ENCODE peak calls at places on chromosomes 12 and 14, in eight cellular contexts. One of them, this sample, is unnamed.

GRCh38 chr12:43318002-43318401 is 234.0 kb downstream of the ADAMTS20 start:
- DNase-seq in C1 segment of cervical spinal cord: no peak
- DNase-seq in CD4-positive, alpha-beta T cell: no peak
- DNase-seq in RPMI7951: no peak
- DNase-seq in uterus: no peak
- DNase-seq in T-helper 1 cell: no peak
- DNase-seq in stimulated activated CD4-positive, alpha-beta T cell treated with anti-CD3 and anti-CD28 coated beads, Interleukin-1b, Interleukin-23, amount 100 ng/mL, for 24 hours: no peak
- DNase-seq in effector memory CD8-positive, alpha-beta T cell: no peak
- DNase-seq in this sample: no peak

GRCh38 chr14:52950410-52950897 is 396 bp downstream of the FERMT2 start:
- DNase-seq in RPMI7951: peak
- DNase-seq in effector memory CD8-positive, alpha-beta T cell: peak
- DNase-seq in C1 segment of cervical spinal cord: peak
- DNase-seq in T-helper 1 cell: no peak
- DNase-seq in CD4-positive, alpha-beta T cell: no peak
- DNase-seq in stimulated activated CD4-positive, alpha-beta T cell treated with anti-CD3 and anti-CD28 coated beads, Interleukin-1b, Interleukin-23, amount 100 ng/mL, for 24 hours: no peak
- DNase-seq in uterus: peak
- DNase-seq in this sample: peak

GRCh38 chr14:74552623-74553022 is 59.1 kb downstream of the ISCA2 start:
- DNase-seq in uterus: peak
- DNase-seq in RPMI7951: peak
- DNase-seq in CD4-positive, alpha-beta T cell: no peak
- DNase-seq in effector memory CD8-positive, alpha-beta T cell: no peak
- DNase-seq in T-helper 1 cell: no peak
- DNase-seq in stimulated activated CD4-positive, alpha-beta T cell treated with anti-CD3 and anti-CD28 coated beads, Interleukin-1b, Interleukin-23, amount 100 ng/mL, for 24 hours: no peak
- DNase-seq in C1 segment of cervical spinal cord: no peak
- DNase-seq in this sample: no peak

GRCh38 chr12:80937391-80938238 is at the start of gene LIN7A:
- DNase-seq in T-helper 1 cell: no peak
- DNase-seq in effector memory CD8-positive, alpha-beta T cell: no peak
- DNase-seq in uterus: peak
- DNase-seq in C1 segment of cervical spinal cord: peak
- DNase-seq in stimulated activated CD4-positive, alpha-beta T cell treated with anti-CD3 and anti-CD28 coated beads, Interleukin-1b, Interleukin-23, amount 100 ng/mL, for 24 hours: no peak
- DNase-seq in CD4-positive, alpha-beta T cell: no peak
- DNase-seq in RPMI7951: no peak
- DNase-seq in this sample: peak

GRCh38 chr14:91004987-91005386 is 55.5 kb downstream of the RPS6KA5 start:
- DNase-seq in C1 segment of cervical spinal cord: no peak
- DNase-seq in RPMI7951: no peak
- DNase-seq in T-helper 1 cell: no peak
- DNase-seq in stimulated activated CD4-positive, alpha-beta T cell treated with anti-CD3 and anti-CD28 coated beads, Interleukin-1b, Interleukin-23, amount 100 ng/mL, for 24 hours: no peak
- DNase-seq in CD4-positive, alpha-beta T cell: no peak
- DNase-seq in effector memory CD8-positive, alpha-beta T cell: no peak
- DNase-seq in uterus: no peak
- DNase-seq in this sample: no peak

GRCh38 chr12:54601841-54602240 is 13.4 kb upstream of the PPP1R1A start:
- DNase-seq in uterus: no peak
- DNase-seq in C1 segment of cervical spinal cord: no peak
- DNase-seq in CD4-positive, alpha-beta T cell: no peak
- DNase-seq in T-helper 1 cell: no peak
- DNase-seq in RPMI7951: peak
- DNase-seq in stimulated activated CD4-positive, alpha-beta T cell treated with anti-CD3 and anti-CD28 coated beads, Interleukin-1b, Interleukin-23, amount 100 ng/mL, for 24 hours: no peak
- DNase-seq in effector memory CD8-positive, alpha-beta T cell: no peak
- DNase-seq in this sample: no peak

GRCh38 chr12:115378296-115378695 is 694.3 kb upstream of the TBX3 start:
- DNase-seq in CD4-positive, alpha-beta T cell: no peak
- DNase-seq in uterus: no peak
- DNase-seq in C1 segment of cervical spinal cord: no peak
- DNase-seq in RPMI7951: no peak
- DNase-seq in effector memory CD8-positive, alpha-beta T cell: no peak
- DNase-seq in stimulated activated CD4-positive, alpha-beta T cell treated with anti-CD3 and anti-CD28 coated beads, Interleukin-1b, Interleukin-23, amount 100 ng/mL, for 24 hours: no peak
- DNase-seq in T-helper 1 cell: no peak
- DNase-seq in this sample: no peak

GRCh38 chr12:65100140-65100539 is 21.0 kb downstream of the WIF1 start:
- DNase-seq in CD4-positive, alpha-beta T cell: no peak
- DNase-seq in T-helper 1 cell: no peak
- DNase-seq in uterus: no peak
- DNase-seq in C1 segment of cervical spinal cord: no peak
- DNase-seq in effector memory CD8-positive, alpha-beta T cell: no peak
- DNase-seq in stimulated activated CD4-positive, alpha-beta T cell treated with anti-CD3 and anti-CD28 coated beads, Interleukin-1b, Interleukin-23, amount 100 ng/mL, for 24 hours: no peak
- DNase-seq in RPMI7951: no peak
- DNase-seq in this sample: no peak

GRCh38 chr14:102867826-102868580 is 54.5 kb upstream of the AMN start:
- DNase-seq in effector memory CD8-positive, alpha-beta T cell: no peak
- DNase-seq in CD4-positive, alpha-beta T cell: no peak
- DNase-seq in uterus: no peak
- DNase-seq in T-helper 1 cell: no peak
- DNase-seq in C1 segment of cervical spinal cord: no peak
- DNase-seq in stimulated activated CD4-positive, alpha-beta T cell treated with anti-CD3 and anti-CD28 coated beads, Interleukin-1b, Interleukin-23, amount 100 ng/mL, for 24 hours: no peak
- DNase-seq in RPMI7951: no peak
- DNase-seq in this sample: no peak

GRCh38 chr12:111984820-111985219 is 28.1 kb downstream of the TMEM116 start:
- DNase-seq in effector memory CD8-positive, alpha-beta T cell: no peak
- DNase-seq in uterus: no peak
- DNase-seq in T-helper 1 cell: no peak
- DNase-seq in C1 segment of cervical spinal cord: no peak
- DNase-seq in stimulated activated CD4-positive, alpha-beta T cell treated with anti-CD3 and anti-CD28 coated beads, Interleukin-1b, Interleukin-23, amount 100 ng/mL, for 24 hours: no peak
- DNase-seq in CD4-positive, alpha-beta T cell: no peak
- DNase-seq in RPMI7951: no peak
- DNase-seq in this sample: no peak

GRCh38 chr14:98819867-98820206 is 452.2 kb downstream of the BCL11B start:
- DNase-seq in stimulated activated CD4-positive, alpha-beta T cell treated with anti-CD3 and anti-CD28 coated beads, Interleukin-1b, Interleukin-23, amount 100 ng/mL, for 24 hours: no peak
- DNase-seq in CD4-positive, alpha-beta T cell: no peak
- DNase-seq in T-helper 1 cell: no peak
- DNase-seq in effector memory CD8-positive, alpha-beta T cell: no peak
- DNase-seq in uterus: no peak
- DNase-seq in RPMI7951: no peak
- DNase-seq in C1 segment of cervical spinal cord: no peak
- DNase-seq in this sample: no peak

GRCh38 chr12:14850929-14851663 is 7.8 kb upstream of the ART4 start:
- DNase-seq in C1 segment of cervical spinal cord: no peak
- DNase-seq in RPMI7951: no peak
- DNase-seq in effector memory CD8-positive, alpha-beta T cell: no peak
- DNase-seq in CD4-positive, alpha-beta T cell: no peak
- DNase-seq in T-helper 1 cell: no peak
- DNase-seq in stimulated activated CD4-positive, alpha-beta T cell treated with anti-CD3 and anti-CD28 coated beads, Interleukin-1b, Interleukin-23, amount 100 ng/mL, for 24 hours: no peak
- DNase-seq in uterus: no peak
- DNase-seq in this sample: no peak

This sample was measured in HTR-8/SVneo.